ENCODE peak calls at places on chromosomes 1 and 21, in nine cellular contexts. One of them, this sample, is unnamed.

GRCh38 chr1:6658359-6658758 is 33.7 kb downstream of the THAP3 start:
- DNase-seq in stimulated activated CD4-positive, alpha-beta T cell treated with anti-CD3 and anti-CD28 coated beads, Interleukin-1b, Interleukin-23, amount 100 ng/mL, for 1 hour: no peak
- DNase-seq in COR-L47: no peak
- DNase-seq in caudate nucleus: no peak
- DNase-seq in stimulated activated CD8-positive, alpha-beta memory T cell treated with anti-CD3 and anti-CD28 coated beads, Interleukin-7, amount 100 ng/mL, for 1 hour: no peak
- DNase-seq in heart left ventricle: no peak
- DNase-seq in activated CD8-positive, alpha-beta T cell treated with anti-CD3 and anti-CD28 coated beads for 36 hours: no peak
- DNase-seq in ovary: no peak
- DNase-seq in omental fat pad: no peak
- DNase-seq in this sample: no peak

GRCh38 chr21:41759214-41759840 is 7.5 kb downstream of the RIPK4 start:
- DNase-seq in stimulated activated CD4-positive, alpha-beta T cell treated with anti-CD3 and anti-CD28 coated beads, Interleukin-1b, Interleukin-23, amount 100 ng/mL, for 1 hour: no peak
- DNase-seq in COR-L47: no peak
- DNase-seq in caudate nucleus: no peak
- DNase-seq in stimulated activated CD8-positive, alpha-beta memory T cell treated with anti-CD3 and anti-CD28 coated beads, Interleukin-7, amount 100 ng/mL, for 1 hour: no peak
- DNase-seq in heart left ventricle: no peak
- DNase-seq in activated CD8-positive, alpha-beta T cell treated with anti-CD3 and anti-CD28 coated beads for 36 hours: no peak
- DNase-seq in ovary: no peak
- DNase-seq in omental fat pad: no peak
- DNase-seq in this sample: no peak

GRCh38 chr1:17167041-17167782 is 37.7 kb upstream of the PADI1 start:
- DNase-seq in stimulated activated CD4-positive, alpha-beta T cell treated with anti-CD3 and anti-CD28 coated beads, Interleukin-1b, Interleukin-23, amount 100 ng/mL, for 1 hour: no peak
- DNase-seq in COR-L47: no peak
- DNase-seq in caudate nucleus: no peak
- DNase-seq in stimulated activated CD8-positive, alpha-beta memory T cell treated with anti-CD3 and anti-CD28 coated beads, Interleukin-7, amount 100 ng/mL, for 1 hour: no peak
- DNase-seq in heart left ventricle: no peak
- DNase-seq in activated CD8-positive, alpha-beta T cell treated with anti-CD3 and anti-CD28 coated beads for 36 hours: no peak
- DNase-seq in ovary: no peak
- DNase-seq in omental fat pad: no peak
- DNase-seq in this sample: no peak

GRCh38 chr1:6152882-6153281 is 27.2 kb downstream of the CHD5 start:
- DNase-seq in stimulated activated CD4-positive, alpha-beta T cell treated with anti-CD3 and anti-CD28 coated beads, Interleukin-1b, Interleukin-23, amount 100 ng/mL, for 1 hour: no peak
- DNase-seq in COR-L47: no peak
- DNase-seq in caudate nucleus: no peak
- DNase-seq in stimulated activated CD8-positive, alpha-beta memory T cell treated with anti-CD3 and anti-CD28 coated beads, Interleukin-7, amount 100 ng/mL, for 1 hour: no peak
- DNase-seq in heart left ventricle: no peak
- DNase-seq in activated CD8-positive, alpha-beta T cell treated with anti-CD3 and anti-CD28 coated beads for 36 hours: no peak
- DNase-seq in ovary: no peak
- DNase-seq in omental fat pad: no peak
- DNase-seq in this sample: no peak

GRCh38 chr1:247145279-247145678 is 26.5 kb downstream of the ZNF124 start:
- DNase-seq in stimulated activated CD4-positive, alpha-beta T cell treated with anti-CD3 and anti-CD28 coated beads, Interleukin-1b, Interleukin-23, amount 100 ng/mL, for 1 hour: no peak
- DNase-seq in COR-L47: no peak
- DNase-seq in caudate nucleus: no peak
- DNase-seq in stimulated activated CD8-positive, alpha-beta memory T cell treated with anti-CD3 and anti-CD28 coated beads, Interleukin-7, amount 100 ng/mL, for 1 hour: no peak
- DNase-seq in heart left ventricle: no peak
- DNase-seq in activated CD8-positive, alpha-beta T cell treated with anti-CD3 and anti-CD28 coated beads for 36 hours: no peak
- DNase-seq in ovary: no peak
- DNase-seq in omental fat pad: no peak
- DNase-seq in this sample: no peak

GRCh38 chr21:15080504-15080903 is 15.7 kb upstream of the NRIP1 start:
- DNase-seq in stimulated activated CD4-positive, alpha-beta T cell treated with anti-CD3 and anti-CD28 coated beads, Interleukin-1b, Interleukin-23, amount 100 ng/mL, for 1 hour: no peak
- DNase-seq in COR-L47: no peak
- DNase-seq in caudate nucleus: no peak
- DNase-seq in stimulated activated CD8-positive, alpha-beta memory T cell treated with anti-CD3 and anti-CD28 coated beads, Interleukin-7, amount 100 ng/mL, for 1 hour: no peak
- DNase-seq in heart left ventricle: no peak
- DNase-seq in activated CD8-positive, alpha-beta T cell treated with anti-CD3 and anti-CD28 coated beads for 36 hours: no peak
- DNase-seq in ovary: no peak
- DNase-seq in omental fat pad: no peak
- DNase-seq in this sample: no peak

GRCh38 chr1:186442651-186443114 is 18.2 kb downstream of the PDC start:
- DNase-seq in stimulated activated CD4-positive, alpha-beta T cell treated with anti-CD3 and anti-CD28 coated beads, Interleukin-1b, Interleukin-23, amount 100 ng/mL, for 1 hour: no peak
- DNase-seq in COR-L47: no peak
- DNase-seq in caudate nucleus: no peak
- DNase-seq in stimulated activated CD8-positive, alpha-beta memory T cell treated with anti-CD3 and anti-CD28 coated beads, Interleukin-7, amount 100 ng/mL, for 1 hour: no peak
- DNase-seq in heart left ventricle: no peak
- DNase-seq in activated CD8-positive, alpha-beta T cell treated with anti-CD3 and anti-CD28 coated beads for 36 hours: no peak
- DNase-seq in ovary: no peak
- DNase-seq in omental fat pad: no peak
- DNase-seq in this sample: no peak

GRCh38 chr1:13587256-13588030 is 3.8 kb downstream of the PDPN start:
- DNase-seq in stimulated activated CD4-positive, alpha-beta T cell treated with anti-CD3 and anti-CD28 coated beads, Interleukin-1b, Interleukin-23, amount 100 ng/mL, for 1 hour: no peak
- DNase-seq in COR-L47: no peak
- DNase-seq in caudate nucleus: no peak
- DNase-seq in stimulated activated CD8-positive, alpha-beta memory T cell treated with anti-CD3 and anti-CD28 coated beads, Interleukin-7, amount 100 ng/mL, for 1 hour: no peak
- DNase-seq in heart left ventricle: no peak
- DNase-seq in activated CD8-positive, alpha-beta T cell treated with anti-CD3 and anti-CD28 coated beads for 36 hours: no peak
- DNase-seq in ovary: peak; percentile 25
- DNase-seq in omental fat pad: no peak
- DNase-seq in this sample: no peak

GRCh38 chr1:97805093-97805492 is 115.7 kb downstream of the DPYD start:
- DNase-seq in stimulated activated CD4-positive, alpha-beta T cell treated with anti-CD3 and anti-CD28 coated beads, Interleukin-1b, Interleukin-23, amount 100 ng/mL, for 1 hour: no peak
- DNase-seq in COR-L47: no peak
- DNase-seq in caudate nucleus: no peak
- DNase-seq in stimulated activated CD8-positive, alpha-beta memory T cell treated with anti-CD3 and anti-CD28 coated beads, Interleukin-7, amount 100 ng/mL, for 1 hour: no peak
- DNase-seq in heart left ventricle: no peak
- DNase-seq in activated CD8-positive, alpha-beta T cell treated with anti-CD3 and anti-CD28 coated beads for 36 hours: no peak
- DNase-seq in ovary: no peak
- DNase-seq in omental fat pad: no peak
- DNase-seq in this sample: no peak

This sample was measured in HuH-7.5.